ENCODE peak calls at places on chromosome 17, in ten cellular contexts. O is GM12878, R is stomach, H is A549, C is ovary, Z is transverse colon, V is K562, I is tibial nerve, P is upper lobe of left lung, D is sigmoid colon. W is an unnamed sample.

GRCh38 chr17:29968271-29968670 is 26.8 kb downstream of the EFCAB5 start:
- DNase-seq in O (no peak), R (no peak), H (no peak), C (no peak), Z (no peak), V (no peak), I (no peak), P (no peak), D (no peak), W (no peak)

GRCh38 chr17:78921437-78921971 is 3.7 kb downstream of the TIMP2 start:
- DNase-seq in O (no peak), R (no peak), H (no peak), C (no peak), Z (no peak), V (peak), I (no peak), P (no peak), D (peak), W (no peak)

GRCh38 chr17:80328620-80329380 is 68.1 kb downstream of the RNF213 start:
- DNase-seq in O (no peak), R (no peak), H (no peak), C (no peak), Z (no peak), V (no peak), I (no peak), P (no peak), D (no peak), W (peak)

GRCh38 chr17:76868176-76868668 is at the start of gene MGAT5B:
- DNase-seq in O (no peak), R (peak), H (peak), C (peak), Z (peak), V (peak), I (peak), P (peak), D (peak), W (peak)

GRCh38 chr17:58513391-58513912 is 986 bp downstream of the MTMR4 start:
- DNase-seq in O (no peak), R (no peak), H (no peak), C (no peak), Z (no peak), V (no peak), I (no peak), P (no peak), D (peak), W (no peak)

GRCh38 chr17:68089881-68090280 is 54.3 kb downstream of the KPNA2 start:
- DNase-seq in O (no peak), R (peak), H (peak), C (no peak), Z (peak), V (peak), I (peak), P (peak), D (no peak), W (no peak)

GRCh38 chr17:80113033-80113484 is 11.7 kb downstream of the GAA start:
- DNase-seq in O (no peak), R (peak), H (no peak), C (no peak), Z (no peak), V (no peak), I (no peak), P (no peak), D (no peak), W (peak)

GRCh38 chr17:63447688-63448005 is 1.5 kb upstream of the CYB561 start:
- DNase-seq in O (no peak), R (peak), H (no peak), C (no peak), Z (no peak), V (peak), I (no peak), P (no peak), D (no peak), W (no peak)

GRCh38 chr17:33696102-33696501 is 403.0 kb upstream of the ASIC2 start:
- DNase-seq in O (no peak), R (no peak), H (no peak), C (no peak), Z (no peak), V (peak), I (no peak), P (no peak), D (no peak), W (no peak)

GRCh38 chr17:72126575-72127486 is 6.0 kb downstream of the SOX9 start:
- DNase-seq in O (no peak), R (peak), H (peak), C (no peak), Z (peak), V (no peak), I (no peak), P (no peak), D (no peak), W (no peak)

GRCh38 chr17:76658387-76658705 is 14.8 kb upstream of the ST6GALNAC1 start:
- DNase-seq in O (no peak), R (no peak), H (no peak), C (no peak), Z (no peak), V (no peak), I (no peak), P (no peak), D (peak), W (no peak)

GRCh38 chr17:57649731-57650484 is 95.2 kb downstream of the CCDC182 start:
- DNase-seq in O (no peak), R (no peak), H (peak), C (no peak), Z (no peak), V (no peak), I (no peak), P (no peak), D (no peak), W (no peak)

GRCh38 chr17:67493811-67494210 is 116.7 kb downstream of the PITPNC1 start:
- DNase-seq in O (no peak), R (no peak), H (no peak), C (no peak), Z (no peak), V (no peak), I (no peak), P (no peak), D (no peak), W (no peak)

GRCh38 chr17:32361270-32361669 is 11.3 kb downstream of the ZNF207 start:
- DNase-seq in O (no peak), R (no peak), H (no peak), C (no peak), Z (no peak), V (no peak), I (no peak), P (no peak), D (no peak), W (no peak)

GRCh38 chr17:37177234-37177633 is 198.6 kb upstream of the C17orf78 start:
- DNase-seq in O (no peak), R (no peak), H (no peak), C (no peak), Z (no peak), V (no peak), I (no peak), P (no peak), D (no peak), W (no peak)

GRCh38 chr17:72732893-72733618 is 359.4 kb downstream of the SLC39A11 start:
- DNase-seq in O (no peak), R (no peak), H (no peak), C (no peak), Z (no peak), V (no peak), I (no peak), P (no peak), D (no peak), W (no peak)

GRCh38 chr17:83057793-83058477 is 21.5 kb upstream of the METRNL start:
- DNase-seq in O (no peak), R (peak), H (no peak), C (peak), Z (no peak), V (no peak), I (peak), P (no peak), D (peak), W (no peak)

GRCh38 chr17:1714488-1714979 is 4.4 kb upstream of the TLCD2 start:
- DNase-seq in O (no peak), R (peak), H (peak), C (peak), Z (peak), V (peak), I (peak), P (peak), D (peak), W (peak)

GRCh38 chr17:35536664-35537160 is 766 bp downstream of the SLFN12L start:
- DNase-seq in O (no peak), R (no peak), H (no peak), C (no peak), Z (no peak), V (no peak), I (no peak), P (no peak), D (no peak), W (no peak)

GRCh38 chr17:50423553-50424159 is 2.4 kb upstream of the ACSF2 start:
- DNase-seq in O (no peak), R (no peak), H (peak), C (peak), Z (no peak), V (peak), I (no peak), P (peak), D (peak), W (no peak)

GRCh38 chr17:6494239-6494941 is 50.1 kb downstream of the PIMREG start:
- DNase-seq in O (no peak), R (no peak), H (no peak), C (peak), Z (peak), V (no peak), I (no peak), P (peak), D (peak), W (peak)

GRCh38 chr17:29045734-29046133 is 2.8 kb downstream of the PIPOX start:
- DNase-seq in O (no peak), R (no peak), H (no peak), C (no peak), Z (no peak), V (no peak), I (no peak), P (no peak), D (no peak), W (no peak)

GRCh38 chr17:79621151-79621940 is 10.5 kb upstream of the RBFOX3 start:
- DNase-seq in O (no peak), R (no peak), H (no peak), C (no peak), Z (peak), V (no peak), I (no peak), P (peak), D (peak), W (peak)

GRCh38 chr17:74843352-74843627 is 16.4 kb downstream of the GRIN2C start:
- DNase-seq in O (no peak), R (no peak), H (no peak), C (no peak), Z (no peak), V (no peak), I (no peak), P (no peak), D (no peak), W (no peak)
- TF ChIP-seq CTCF in O (no peak), R (no peak), H (no peak), C (no peak), Z (no peak), V (no peak), I (no peak), P (no peak), D (no peak), W (no peak)

GRCh38 chr17:27247071-27247957 is 46.6 kb upstream of the WSB1 start:
- DNase-seq in O (no peak), R (peak), H (peak), C (no peak), Z (peak), V (no peak), I (peak), P (peak), D (peak), W (no peak)
- TF ChIP-seq EP300 in O (no peak), R (no peak), H (peak), C (no peak), Z (no peak), V (no peak), I (peak), P (peak), D (no peak), W (no peak)

DNA sequence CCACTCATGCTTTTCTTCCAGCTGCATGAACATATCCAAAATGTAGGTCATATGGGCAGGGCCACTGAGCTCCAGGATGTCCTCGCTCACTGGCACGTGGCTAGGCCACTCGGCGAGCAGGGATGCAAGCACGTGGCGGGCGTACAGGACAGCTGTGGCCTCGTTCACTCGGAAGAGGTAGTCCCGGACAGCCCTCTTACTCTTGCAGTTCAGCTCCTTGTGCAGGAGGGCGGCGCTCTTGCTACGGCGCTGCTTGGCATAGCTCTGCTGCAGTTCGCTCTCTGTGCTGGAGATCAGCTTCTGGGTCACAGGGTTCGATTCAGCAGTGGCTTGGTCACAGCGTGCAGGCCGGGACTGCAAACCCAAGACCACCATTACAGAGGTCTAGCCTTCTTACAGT is 53.1 kb upstream of the ATP2A3 start:
- DNase-seq in O (no peak), R (no peak), H (no peak), C (no peak), Z (no peak), V (peak), I (no peak), P (no peak), D (no peak), W (no peak)
- TF ChIP-seq CTCF in O (peak), R (no peak), H (peak), C (no peak), Z (no peak), V (peak), I (no peak), P (no peak), D (no peak), W (no peak)

GRCh38 chr17:44396946-44397345 is 7.5 kb upstream of the ITGA2B start:
- DNase-seq in O (no peak), R (no peak), H (no peak), C (no peak), Z (no peak), V (no peak), I (no peak), P (no peak), D (no peak), W (no peak)
- TF ChIP-seq EP300 in O (no peak), R (no peak), H (no peak), C (no peak), Z (no peak), V (no peak), I (no peak), P (no peak), D (no peak), W (no peak)